ENCODE peak calls at places on chromosomes 4 and X, in four cellular contexts. N is GM12878, M is SK-N-SH, W is K562. U is an unnamed sample.

GRCh38 chr4:122577189-122577553 is 43.7 kb downstream of the IL21 start:
- DNase-seq in N (no peak), M (no peak), W (no peak), U (no peak)

GRCh38 chrX:129706395-129707072 is 32.2 kb upstream of the XPNPEP2 start:
- DNase-seq in N (no peak), M (peak), W (no peak), U (no peak)

GRCh38 chr4:122776916-122777315 is 44.4 kb downstream of the BBS12 start:
- DNase-seq in N (no peak), M (no peak), W (no peak), U (no peak)

GRCh38 chrX:17475820-17476219 is 100.8 kb downstream of the NHS start:
- DNase-seq in N (no peak), M (no peak), W (no peak), U (no peak)

GRCh38 chr4:188031751-188032150 is 36.2 kb downstream of the ZFP42 start:
- DNase-seq in N (no peak), M (no peak), W (no peak), U (no peak)

GRCh38 chr4:7348946-7349900 is 85.5 kb downstream of the PSAPL1 start:
- DNase-seq in N (no peak), M (no peak), W (no peak), U (no peak)

GRCh38 chr4:175419120-175419774 is 392.8 kb downstream of the GPM6A start:
- DNase-seq in N (no peak), M (no peak), W (no peak), U (no peak)

GRCh38 chr4:101271516-101271915 is 75.8 kb downstream of the PPP3CA start:
- DNase-seq in N (no peak), M (no peak), W (no peak), U (no peak)

GRCh38 chr4:119498520-119498919 is 130.1 kb downstream of the PDE5A start:
- DNase-seq in N (no peak), M (no peak), W (no peak), U (no peak)

GRCh38 chrX:140712413-140713173 is 3.0 kb downstream of the LINC00632 start:
- DNase-seq in N (no peak), M (peak), W (no peak), U (no peak)

GRCh38 chr4:76600447-76600846 is 165.4 kb downstream of the SHROOM3 start:
- DNase-seq in N (no peak), M (no peak), W (no peak), U (no peak)

GRCh38 chr4:137531951-137532868 is at the start of gene PCDH18:
- DNase-seq in N (peak), M (peak), W (no peak), U (no peak)

GRCh38 chr4:145438298-145438697 is 43.4 kb upstream of the SMAD1 start:
- DNase-seq in N (no peak), M (no peak), W (no peak), U (no peak)

GRCh38 chr4:158854236-158854635 is 85.4 kb downstream of the FNIP2 start:
- DNase-seq in N (no peak), M (no peak), W (no peak), U (no peak)
- TF ChIP-seq GABPA in N (no peak), M (no peak), W (no peak), U (no peak)

GRCh38 chrX:110442631-110443030 is 84.0 kb downstream of the RTL9 start:
- DNase-seq in N (no peak), M (peak), W (peak), U (peak)
- TF ChIP-seq GABPA in N (no peak), M (no peak), W (no peak), U (no peak)

GRCh38 chr4:73383452-73383851 is 20.6 kb upstream of the ALB start:
- DNase-seq in N (no peak), M (no peak), W (no peak), U (no peak)
- TF ChIP-seq GABPA in N (no peak), M (no peak), W (no peak), U (no peak)

GRCh38 chr4:41977709-41978108 is 3.8 kb upstream of the DCAF4L1 start:
- DNase-seq in N (no peak), M (no peak), W (no peak), U (peak)
- TF ChIP-seq GABPA in N (no peak), M (no peak), W (no peak), U (no peak)

GRCh38 chrX:2607113-2607512 is 84.0 kb upstream of the CD99 start:
- DNase-seq in N (no peak), M (no peak), W (no peak), U (no peak)

GRCh38 chrX:2610246-2611170 is 80.6 kb upstream of the CD99 start:
- DNase-seq in N (no peak), M (no peak), W (no peak), U (peak)

GRCh38 chrX:2609431-2610238 is 81.5 kb upstream of the CD99 start:
- DNase-seq in N (no peak), M (no peak), W (no peak), U (no peak)

DNA sequence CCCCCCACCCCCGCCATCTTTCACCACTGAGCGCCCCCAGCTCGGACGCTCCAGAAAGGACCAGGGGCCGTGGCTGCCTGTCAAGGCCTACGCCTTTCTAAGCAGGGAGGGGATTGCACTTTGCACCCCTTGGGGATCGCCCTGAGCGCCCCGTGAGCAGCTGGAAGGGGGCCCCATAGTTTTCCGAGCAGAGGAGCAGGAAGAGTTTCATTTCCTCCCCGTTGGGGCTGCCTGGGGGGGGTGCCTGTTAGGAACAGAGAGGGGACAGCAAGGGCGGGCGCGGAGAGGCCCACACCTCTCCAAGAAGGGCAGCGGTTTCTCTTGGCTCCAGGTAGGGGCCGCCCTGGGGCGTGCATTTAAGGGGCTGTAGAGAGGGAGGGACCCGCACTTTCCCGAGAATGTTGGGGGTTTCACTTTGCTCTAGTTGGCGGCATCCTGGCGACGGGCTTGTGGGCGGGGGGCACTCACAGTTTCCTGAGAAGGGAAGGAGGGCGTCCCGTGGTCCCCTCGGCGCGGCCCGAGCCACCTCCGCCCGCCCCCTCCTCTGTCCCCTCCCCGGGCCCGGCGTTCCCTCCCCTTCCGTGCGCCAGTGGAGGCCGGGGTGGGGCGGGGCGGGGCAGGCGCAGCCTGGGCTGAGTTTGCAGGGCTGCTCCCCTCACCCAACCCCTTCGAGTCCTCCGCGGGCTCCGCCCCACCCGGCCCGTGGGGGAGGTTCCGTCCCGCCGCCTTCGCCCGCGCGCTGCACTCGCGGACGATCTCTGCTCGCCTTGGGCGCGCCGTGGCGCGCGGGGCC is 82.3 kb upstream of the CD99 start:
- DNase-seq in N (no peak), M (peak), W (peak), U (peak)
- TF ChIP-seq GABPA in N (no peak), M (no peak), W (peak), U (no peak)

DNA sequence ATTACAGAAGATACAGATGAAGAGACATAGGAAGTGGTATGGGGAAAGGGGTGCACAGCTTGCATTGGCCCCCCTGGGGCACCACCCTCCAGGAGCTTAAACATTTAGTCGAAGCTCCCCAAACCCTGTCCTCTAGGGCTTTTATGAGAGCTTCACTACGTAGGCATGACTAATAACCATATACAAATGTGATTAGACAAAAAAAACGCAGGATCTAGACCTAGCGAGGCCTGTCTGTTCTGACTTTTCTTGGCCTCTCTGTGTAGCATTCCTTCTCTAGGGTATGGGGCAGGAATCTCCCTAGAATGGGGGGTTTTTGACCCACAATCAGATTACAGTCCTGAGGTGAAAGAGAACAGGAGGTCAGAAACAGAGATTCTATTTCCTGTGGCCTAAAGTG is 293.7 kb upstream of the GALNTL6 start:
- DNase-seq in N (no peak), M (no peak), W (no peak), U (no peak)
- TF ChIP-seq GABPA in N (no peak), M (no peak), W (no peak), U (no peak)

DNA sequence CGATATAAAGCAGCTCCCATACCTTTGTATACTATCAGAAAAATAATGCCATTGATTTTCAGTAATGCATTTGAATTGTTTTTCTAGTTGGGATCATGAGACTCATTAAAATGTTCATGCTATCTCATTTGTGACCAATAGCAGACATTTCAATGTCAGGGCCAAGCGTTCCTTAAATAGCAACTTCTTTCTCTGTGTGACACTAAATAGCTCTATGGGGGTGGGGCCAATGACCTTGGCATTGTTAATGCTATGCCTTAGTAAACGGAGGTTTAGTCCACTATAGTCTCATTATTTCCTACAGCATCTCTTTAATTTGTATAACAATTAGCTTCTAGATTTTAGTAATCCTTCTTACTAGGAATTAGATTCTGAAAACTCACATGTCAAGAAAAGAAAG is 48.6 kb upstream of the ARHGAP24 start:
- DNase-seq in N (no peak), M (no peak), W (no peak), U (no peak)
- TF ChIP-seq GABPA in N (no peak), M (no peak), W (no peak), U (no peak)

GRCh38 chr4:38802561-38803355 is 1.8 kb downstream of the TLR1 start:
- DNase-seq in N (no peak), M (no peak), W (no peak), U (no peak)

GRCh38 chr4:38800956-38801450 is 3.6 kb downstream of the TLR1 start:
- DNase-seq in N (no peak), M (no peak), W (no peak), U (peak)

GRCh38 chr4:38803833-38804653 is 548 bp downstream of the TLR1 start:
- DNase-seq in N (peak), M (no peak), W (no peak), U (no peak)

GRCh38 chr4:38804654-38805295 is at the start of gene TLR1:
- DNase-seq in N (peak), M (peak), W (no peak), U (peak)

DNA sequence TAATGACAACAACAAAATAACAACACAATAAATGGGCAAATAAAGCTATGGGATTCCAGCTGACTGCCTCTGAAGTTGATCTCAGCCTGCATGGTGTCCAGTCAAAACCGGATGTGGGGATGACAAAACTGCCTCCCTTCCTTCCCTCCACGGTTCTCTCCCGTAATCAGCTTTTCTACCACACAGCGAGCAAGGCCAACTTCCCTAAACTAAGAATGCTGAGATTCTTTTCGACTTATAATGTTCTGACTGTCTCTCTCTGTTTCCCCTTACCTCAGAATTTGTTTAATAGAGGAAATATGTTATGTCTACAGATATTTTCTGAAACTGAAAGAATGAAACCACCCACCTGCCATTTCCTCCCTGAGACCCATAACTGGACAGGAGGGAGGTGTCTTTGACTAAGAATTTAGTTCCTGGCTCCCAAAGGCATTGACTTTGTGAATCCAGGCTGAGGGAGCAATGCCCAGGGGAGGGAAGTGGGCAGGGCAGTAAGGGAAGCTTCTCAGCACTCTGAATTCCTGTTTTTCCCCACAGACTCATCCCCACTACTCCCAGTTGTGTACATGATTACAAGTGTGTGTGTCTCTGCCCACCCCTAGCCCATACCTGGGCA is 1.0 kb upstream of the TLR1 start:
- DNase-seq in N (peak), M (no peak), W (no peak), U (peak)
- TF ChIP-seq GABPA in N (peak), M (no peak), W (peak), U (peak)

U was measured in HL-60.